ENCODE peak calls at places on chromosomes 7 and 10, in seven cellular contexts. One of them, this sample, is unnamed.
A peak's percentile ranks its signal among the peaks of the same experiment; 100 is the strongest.

GRCh38 chr7:98539865-98540264 is 77.2 kb upstream of the NPTX2 start:
- DNase-seq in dorsolateral prefrontal cortex: no peak
- DNase-seq in H4: no peak
- DNase-seq in RPMI8226: no peak
- DNase-seq in Ammon's horn: no peak
- DNase-seq in iris pigment epithelial cell: no peak
- DNase-seq in activated CD4-positive, CD25-positive, alpha-beta regulatory T cell: no peak
- DNase-seq in this sample: no peak

GRCh38 chr10:50807851-50808776 is 68.4 kb downstream of the ASAH2B start:
- DNase-seq in RPMI8226: no peak
- DNase-seq in dorsolateral prefrontal cortex: no peak
- DNase-seq in H4: peak; percentile 7
- DNase-seq in activated CD4-positive, CD25-positive, alpha-beta regulatory T cell: no peak
- DNase-seq in Ammon's horn: no peak
- DNase-seq in iris pigment epithelial cell: peak; percentile 44
- DNase-seq in this sample: peak; percentile 4

GRCh38 chr7:23207029-23207428 is 25.2 kb downstream of the NUP42 start:
- DNase-seq in iris pigment epithelial cell: no peak
- DNase-seq in dorsolateral prefrontal cortex: no peak
- DNase-seq in RPMI8226: no peak
- DNase-seq in activated CD4-positive, CD25-positive, alpha-beta regulatory T cell: no peak
- DNase-seq in H4: no peak
- DNase-seq in Ammon's horn: no peak
- DNase-seq in this sample: peak; percentile 4

GRCh38 chr7:100119701-100120517 is 475 bp downstream of the CNPY4 start:
- DNase-seq in iris pigment epithelial cell: peak; percentile 51
- DNase-seq in activated CD4-positive, CD25-positive, alpha-beta regulatory T cell: peak; percentile 43
- DNase-seq in dorsolateral prefrontal cortex: peak; percentile 81
- DNase-seq in RPMI8226: peak; percentile 83
- DNase-seq in H4: peak; percentile 46
- DNase-seq in Ammon's horn: peak; percentile 82
- DNase-seq in this sample: peak; percentile 61

GRCh38 chr10:69375307-69376151 is 41.2 kb downstream of the TACR2 start:
- DNase-seq in dorsolateral prefrontal cortex: peak; percentile 84
- DNase-seq in Ammon's horn: peak; percentile 60
- DNase-seq in H4: no peak
- DNase-seq in activated CD4-positive, CD25-positive, alpha-beta regulatory T cell: no peak
- DNase-seq in iris pigment epithelial cell: peak; percentile 31
- DNase-seq in RPMI8226: no peak
- DNase-seq in this sample: peak; percentile 62

GRCh38 chr10:74863508-74863907 is 37.1 kb downstream of the KAT6B start:
- DNase-seq in H4: no peak
- DNase-seq in Ammon's horn: no peak
- DNase-seq in dorsolateral prefrontal cortex: no peak
- DNase-seq in iris pigment epithelial cell: peak; percentile 49
- DNase-seq in activated CD4-positive, CD25-positive, alpha-beta regulatory T cell: no peak
- DNase-seq in RPMI8226: no peak
- DNase-seq in this sample: peak; percentile 24

GRCh38 chr10:86202226-86202625 is 164.4 kb downstream of the GRID1 start:
- DNase-seq in H4: no peak
- DNase-seq in dorsolateral prefrontal cortex: no peak
- DNase-seq in iris pigment epithelial cell: no peak
- DNase-seq in RPMI8226: no peak
- DNase-seq in activated CD4-positive, CD25-positive, alpha-beta regulatory T cell: no peak
- DNase-seq in Ammon's horn: no peak
- DNase-seq in this sample: no peak

GRCh38 chr7:78039791-78040776 is 241.5 kb downstream of the PHTF2 start:
- DNase-seq in RPMI8226: peak; percentile 36
- DNase-seq in H4: no peak
- DNase-seq in Ammon's horn: no peak
- DNase-seq in iris pigment epithelial cell: no peak
- DNase-seq in dorsolateral prefrontal cortex: no peak
- DNase-seq in activated CD4-positive, CD25-positive, alpha-beta regulatory T cell: peak; percentile 17
- DNase-seq in this sample: peak; percentile 13

GRCh38 chr7:138515001-138515528 is 55.0 kb downstream of the TRIM24 start:
- DNase-seq in dorsolateral prefrontal cortex: no peak
- DNase-seq in Ammon's horn: no peak
- DNase-seq in iris pigment epithelial cell: no peak
- DNase-seq in activated CD4-positive, CD25-positive, alpha-beta regulatory T cell: no peak
- DNase-seq in H4: no peak
- DNase-seq in RPMI8226: no peak
- DNase-seq in this sample: no peak

GRCh38 chr7:12111461-12112405 is 99.4 kb upstream of the TMEM106B start:
- DNase-seq in activated CD4-positive, CD25-positive, alpha-beta regulatory T cell: peak; percentile 1
- DNase-seq in dorsolateral prefrontal cortex: peak; percentile 61
- DNase-seq in Ammon's horn: peak; percentile 66
- DNase-seq in iris pigment epithelial cell: peak; percentile 59
- DNase-seq in RPMI8226: no peak
- DNase-seq in H4: no peak
- DNase-seq in this sample: peak; percentile 53

GRCh38 chr10:74227697-74228424 is 76.8 kb downstream of the ADK start:
- DNase-seq in Ammon's horn: peak; percentile 27
- DNase-seq in H4: no peak
- DNase-seq in activated CD4-positive, CD25-positive, alpha-beta regulatory T cell: no peak
- DNase-seq in RPMI8226: peak; percentile 20
- DNase-seq in iris pigment epithelial cell: peak; percentile 92
- DNase-seq in dorsolateral prefrontal cortex: no peak
- DNase-seq in this sample: peak; percentile 91

GRCh38 chr10:113059001-113059780 is 109.1 kb downstream of the TCF7L2 start:
- DNase-seq in dorsolateral prefrontal cortex: no peak
- DNase-seq in H4: peak; percentile 64
- DNase-seq in Ammon's horn: peak; percentile 85
- DNase-seq in activated CD4-positive, CD25-positive, alpha-beta regulatory T cell: no peak
- DNase-seq in iris pigment epithelial cell: peak; percentile 60
- DNase-seq in RPMI8226: no peak
- DNase-seq in this sample: peak; percentile 88

GRCh38 chr10:89373916-89374711 is 3.7 kb upstream of the IFIT1B start:
- DNase-seq in dorsolateral prefrontal cortex: peak; percentile 89
- DNase-seq in RPMI8226: no peak
- DNase-seq in Ammon's horn: peak; percentile 98
- DNase-seq in iris pigment epithelial cell: peak; percentile 93
- DNase-seq in activated CD4-positive, CD25-positive, alpha-beta regulatory T cell: no peak
- DNase-seq in H4: peak; percentile 90
- DNase-seq in this sample: peak; percentile 96

GRCh38 chr7:129831424-129832058 is 121.2 kb downstream of the UBE2H start:
- DNase-seq in dorsolateral prefrontal cortex: no peak
- DNase-seq in Ammon's horn: no peak
- DNase-seq in RPMI8226: no peak
- DNase-seq in H4: peak; percentile 93
- DNase-seq in activated CD4-positive, CD25-positive, alpha-beta regulatory T cell: no peak
- DNase-seq in iris pigment epithelial cell: peak; percentile 95
- DNase-seq in this sample: peak; percentile 91

GRCh38 chr7:104328970-104329825 is 795 bp downstream of the LHFPL3 start:
- DNase-seq in dorsolateral prefrontal cortex: no peak
- DNase-seq in Ammon's horn: peak; percentile 3
- DNase-seq in H4: no peak
- DNase-seq in RPMI8226: no peak
- DNase-seq in iris pigment epithelial cell: peak; percentile 3
- DNase-seq in activated CD4-positive, CD25-positive, alpha-beta regulatory T cell: no peak
- DNase-seq in this sample: no peak

GRCh38 chr10:60994128-60994527 is 50.1 kb upstream of the RHOBTB1 start:
- DNase-seq in activated CD4-positive, CD25-positive, alpha-beta regulatory T cell: no peak
- DNase-seq in RPMI8226: no peak
- DNase-seq in iris pigment epithelial cell: no peak
- DNase-seq in Ammon's horn: no peak
- DNase-seq in H4: no peak
- DNase-seq in dorsolateral prefrontal cortex: no peak
- DNase-seq in this sample: no peak

GRCh38 chr10:18202600-18203150 is 62.5 kb downstream of the CACNB2 start:
- DNase-seq in iris pigment epithelial cell: peak; percentile 53
- DNase-seq in RPMI8226: no peak
- DNase-seq in H4: no peak
- DNase-seq in Ammon's horn: no peak
- DNase-seq in activated CD4-positive, CD25-positive, alpha-beta regulatory T cell: no peak
- DNase-seq in dorsolateral prefrontal cortex: no peak
- DNase-seq in this sample: peak; percentile 29

GRCh38 chr10:97089209-97089865 is 96.4 kb downstream of the SLIT1 start:
- DNase-seq in H4: no peak
- DNase-seq in dorsolateral prefrontal cortex: no peak
- DNase-seq in Ammon's horn: no peak
- DNase-seq in activated CD4-positive, CD25-positive, alpha-beta regulatory T cell: no peak
- DNase-seq in iris pigment epithelial cell: no peak
- DNase-seq in RPMI8226: no peak
- DNase-seq in this sample: no peak

GRCh38 chr7:138243430-138243829 is 167.2 kb downstream of the AKR1D1 start:
- DNase-seq in RPMI8226: no peak
- DNase-seq in H4: no peak
- DNase-seq in Ammon's horn: no peak
- DNase-seq in activated CD4-positive, CD25-positive, alpha-beta regulatory T cell: no peak
- DNase-seq in dorsolateral prefrontal cortex: no peak
- DNase-seq in iris pigment epithelial cell: peak; percentile 34
- DNase-seq in this sample: peak; percentile 68

GRCh38 chr7:143259765-143260164 is 3.5 kb upstream of the GSTK1 start:
- DNase-seq in activated CD4-positive, CD25-positive, alpha-beta regulatory T cell: no peak
- DNase-seq in H4: no peak
- DNase-seq in iris pigment epithelial cell: no peak
- DNase-seq in dorsolateral prefrontal cortex: no peak
- DNase-seq in RPMI8226: no peak
- DNase-seq in Ammon's horn: no peak
- DNase-seq in this sample: no peak

GRCh38 chr10:31467791-31468535 is 148.9 kb downstream of the ZEB1 start:
- DNase-seq in activated CD4-positive, CD25-positive, alpha-beta regulatory T cell: no peak
- DNase-seq in RPMI8226: no peak
- DNase-seq in H4: peak; percentile 22
- DNase-seq in Ammon's horn: no peak
- DNase-seq in iris pigment epithelial cell: peak; percentile 47
- DNase-seq in dorsolateral prefrontal cortex: no peak
- DNase-seq in this sample: peak; percentile 33

GRCh38 chr10:774223-774622 is 84.8 kb upstream of the DIP2C start:
- DNase-seq in H4: no peak
- DNase-seq in activated CD4-positive, CD25-positive, alpha-beta regulatory T cell: no peak
- DNase-seq in Ammon's horn: no peak
- DNase-seq in dorsolateral prefrontal cortex: no peak
- DNase-seq in iris pigment epithelial cell: no peak
- DNase-seq in RPMI8226: no peak
- DNase-seq in this sample: no peak